ENCODE peak calls at places on chromosomes 4 and X, in four cellular contexts. One of them, this sample, is unnamed.

GRCh38 chr4:25180524-25181131 is 20.4 kb upstream of the SEPSECS start:
- DNase-seq in Panc1: no peak
- DNase-seq in ovary: no peak
- DNase-seq in endodermal cell: no peak
- DNase-seq in this sample: no peak

GRCh38 chr4:56468097-56468422 is 643 bp downstream of the SRP72 start:
- DNase-seq in Panc1: no peak
- DNase-seq in ovary: no peak
- DNase-seq in endodermal cell: peak; percentile 73
- DNase-seq in this sample: peak; percentile 55

GRCh38 chrX:153769158-153769864 is 5.3 kb downstream of the PLXNB3 start:
- DNase-seq in Panc1: no peak
- DNase-seq in ovary: no peak
- DNase-seq in endodermal cell: peak; percentile 29
- DNase-seq in this sample: no peak

GRCh38 chrX:118976599-118977340 is 2.4 kb downstream of the LONRF3 start:
- DNase-seq in Panc1: no peak
- DNase-seq in ovary: peak; percentile 34
- DNase-seq in endodermal cell: peak; percentile 54
- DNase-seq in this sample: peak; percentile 81

GRCh38 chrX:19237919-19238318 is 105.8 kb upstream of the PDHA1 start:
- DNase-seq in Panc1: no peak
- DNase-seq in ovary: no peak
- DNase-seq in endodermal cell: no peak
- DNase-seq in this sample: no peak

GRCh38 chrX:68183612-68184214 is 249.6 kb downstream of the OPHN1 start:
- DNase-seq in Panc1: no peak
- DNase-seq in ovary: no peak
- DNase-seq in endodermal cell: no peak
- DNase-seq in this sample: no peak

GRCh38 chr4:40055379-40055872 is 1.2 kb upstream of the N4BP2 start:
- DNase-seq in Panc1: no peak
- DNase-seq in ovary: no peak
- DNase-seq in endodermal cell: no peak
- DNase-seq in this sample: no peak

GRCh38 chrX:54043696-54044125 is 562 bp downstream of the PHF8 start:
- DNase-seq in Panc1: no peak
- DNase-seq in ovary: peak; percentile 35
- DNase-seq in endodermal cell: peak; percentile 75
- DNase-seq in this sample: no peak

GRCh38 chr4:8727131-8727530 is 134.6 kb downstream of the CPZ start:
- DNase-seq in Panc1: no peak
- DNase-seq in ovary: peak; percentile 1
- DNase-seq in endodermal cell: peak; percentile 33
- DNase-seq in this sample: peak; percentile 22

GRCh38 chr4:117529401-117529800 is 444.0 kb upstream of the TRAM1L1 start:
- DNase-seq in Panc1: no peak
- DNase-seq in ovary: no peak
- DNase-seq in endodermal cell: no peak
- DNase-seq in this sample: no peak

GRCh38 chr4:80471701-80472100 is 136.2 kb downstream of the CFAP299 start:
- DNase-seq in Panc1: no peak
- DNase-seq in ovary: no peak
- DNase-seq in endodermal cell: peak; percentile 83
- DNase-seq in this sample: peak; percentile 61

GRCh38 chr4:150971901-150972300 is 43.2 kb downstream of the LRBA start:
- DNase-seq in Panc1: no peak
- DNase-seq in ovary: no peak
- DNase-seq in endodermal cell: no peak
- DNase-seq in this sample: no peak

GRCh38 chrX:101117701-101118100 is 19.7 kb downstream of the CENPI start:
- DNase-seq in Panc1: no peak
- DNase-seq in ovary: no peak
- DNase-seq in endodermal cell: no peak
- DNase-seq in this sample: no peak

GRCh38 chrX:102746134-102746584 is 25.6 kb downstream of the GPRASP3 start:
- DNase-seq in Panc1: no peak
- DNase-seq in ovary: peak; percentile 41
- DNase-seq in endodermal cell: peak; percentile 74
- DNase-seq in this sample: peak; percentile 39

GRCh38 chr4:36332023-36332781 is 50.8 kb downstream of the DTHD1 start:
- DNase-seq in Panc1: no peak
- DNase-seq in ovary: no peak
- DNase-seq in endodermal cell: no peak
- DNase-seq in this sample: no peak

GRCh38 chr4:67346654-67347053 is 198.6 kb downstream of the CENPC start:
- DNase-seq in Panc1: no peak
- DNase-seq in ovary: no peak
- DNase-seq in endodermal cell: no peak
- DNase-seq in this sample: no peak

GRCh38 chrX:73390628-73391567 is 56.0 kb upstream of the CDX4 start:
- DNase-seq in Panc1: no peak
- DNase-seq in ovary: no peak
- DNase-seq in endodermal cell: no peak
- DNase-seq in this sample: peak; percentile 71

GRCh38 chr4:167020410-167020809 is 213.9 kb downstream of the SPOCK3 start:
- DNase-seq in Panc1: no peak
- DNase-seq in ovary: no peak
- DNase-seq in endodermal cell: peak; percentile 71
- DNase-seq in this sample: no peak

GRCh38 chrX:23578079-23578478 is 89.2 kb upstream of the PRDX4 start:
- DNase-seq in Panc1: no peak
- DNase-seq in ovary: no peak
- DNase-seq in endodermal cell: no peak
- DNase-seq in this sample: no peak

GRCh38 chr4:45004847-45005565 is 278.6 kb upstream of the GNPDA2 start:
- DNase-seq in Panc1: no peak
- DNase-seq in ovary: no peak
- DNase-seq in endodermal cell: no peak
- DNase-seq in this sample: no peak

GRCh38 chrX:73262991-73263390 is 48.3 kb upstream of the NAP1L2 start:
- DNase-seq in Panc1: no peak
- DNase-seq in ovary: no peak
- DNase-seq in endodermal cell: no peak
- DNase-seq in this sample: no peak

GRCh38 chr4:188812644-188813043 is 673.4 kb downstream of the TRIML1 start:
- DNase-seq in Panc1: no peak
- DNase-seq in ovary: no peak
- DNase-seq in endodermal cell: no peak
- DNase-seq in this sample: no peak

GRCh38 chr4:37661643-37662221 is 24.4 kb downstream of the RELL1 start:
- DNase-seq in Panc1: no peak
- DNase-seq in ovary: no peak
- DNase-seq in endodermal cell: no peak
- DNase-seq in this sample: no peak

GRCh38 chrX:103918584-103919335 is 43.7 kb upstream of the TMSB15B start:
- DNase-seq in Panc1: no peak
- DNase-seq in ovary: peak; percentile 53
- DNase-seq in endodermal cell: peak; percentile 94
- DNase-seq in this sample: peak; percentile 57

GRCh38 chrX:101759000-101759399 is 99.3 kb upstream of the ARMCX2 start:
- DNase-seq in Panc1: no peak
- DNase-seq in ovary: no peak
- DNase-seq in endodermal cell: peak; percentile 85
- DNase-seq in this sample: no peak

GRCh38 chr4:121064482-121064881 is 7.9 kb downstream of the NDNF start:
- DNase-seq in Panc1: no peak
- DNase-seq in ovary: no peak
- DNase-seq in endodermal cell: no peak
- DNase-seq in this sample: no peak

GRCh38 chrX:129108936-129109335 is 414.4 kb downstream of the SMARCA1 start:
- DNase-seq in Panc1: no peak
- DNase-seq in ovary: no peak
- DNase-seq in endodermal cell: no peak
- DNase-seq in this sample: no peak

GRCh38 chrX:110914281-110914680 is 118.7 kb upstream of the CHRDL1 start:
- DNase-seq in Panc1: no peak
- DNase-seq in ovary: no peak
- DNase-seq in endodermal cell: no peak
- DNase-seq in this sample: no peak

GRCh38 chrX:42422961-42423360 is 355.0 kb downstream of the PPP1R2C start:
- DNase-seq in Panc1: no peak
- DNase-seq in ovary: no peak
- DNase-seq in endodermal cell: no peak
- DNase-seq in this sample: no peak

GRCh38 chr4:92305148-92305877 is 1.5 kb downstream of the GRID2 start:
- DNase-seq in Panc1: no peak
- DNase-seq in ovary: peak; percentile 46
- DNase-seq in endodermal cell: peak; percentile 98
- DNase-seq in this sample: peak; percentile 58

GRCh38 chrX:136767104-136767941 is 13.4 kb downstream of the ARHGEF6 start:
- DNase-seq in Panc1: no peak
- DNase-seq in ovary: peak; percentile 57
- DNase-seq in endodermal cell: peak; percentile 84
- DNase-seq in this sample: peak; percentile 75

GRCh38 chr4:78268607-78269006 is 211.5 kb downstream of the FRAS1 start:
- DNase-seq in Panc1: no peak
- DNase-seq in ovary: no peak
- DNase-seq in endodermal cell: no peak
- DNase-seq in this sample: no peak

GRCh38 chrX:88603237-88603636 is 143.8 kb upstream of the CPXCR1 start:
- DNase-seq in Panc1: no peak
- DNase-seq in ovary: no peak
- DNase-seq in endodermal cell: peak; percentile 60
- DNase-seq in this sample: no peak

GRCh38 chrX:134601240-134601639 is 57.0 kb downstream of the PLAC1 start:
- DNase-seq in Panc1: no peak
- DNase-seq in ovary: no peak
- DNase-seq in endodermal cell: no peak
- DNase-seq in this sample: no peak

GRCh38 chr4:158090323-158090722 is 82.5 kb downstream of the GASK1B start:
- DNase-seq in Panc1: no peak
- DNase-seq in ovary: peak; percentile 44
- DNase-seq in endodermal cell: no peak
- DNase-seq in this sample: no peak
- H3K27ac ChIP-seq in Panc1: no peak overlapping the region
- H3K27ac ChIP-seq in ovary: no peak overlapping the region
- H3K27ac ChIP-seq in endodermal cell: no peak overlapping the region
- H3K27ac ChIP-seq in this sample: no peak overlapping the region

GRCh38 chrX:30898886-30899285 is 9.8 kb upstream of the TAB3 start:
- DNase-seq in Panc1: no peak
- DNase-seq in ovary: no peak
- DNase-seq in endodermal cell: no peak
- DNase-seq in this sample: no peak
- H3K4me1 ChIP-seq in Panc1: no peaks in the 10 kb centered on the region
- H3K4me1 ChIP-seq in ovary: no peaks in the 10 kb centered on the region
- H3K4me1 ChIP-seq in endodermal cell: no peaks in the 10 kb centered on the region
- H3K4me1 ChIP-seq in this sample: no peaks in the 10 kb centered on the region

DNA sequence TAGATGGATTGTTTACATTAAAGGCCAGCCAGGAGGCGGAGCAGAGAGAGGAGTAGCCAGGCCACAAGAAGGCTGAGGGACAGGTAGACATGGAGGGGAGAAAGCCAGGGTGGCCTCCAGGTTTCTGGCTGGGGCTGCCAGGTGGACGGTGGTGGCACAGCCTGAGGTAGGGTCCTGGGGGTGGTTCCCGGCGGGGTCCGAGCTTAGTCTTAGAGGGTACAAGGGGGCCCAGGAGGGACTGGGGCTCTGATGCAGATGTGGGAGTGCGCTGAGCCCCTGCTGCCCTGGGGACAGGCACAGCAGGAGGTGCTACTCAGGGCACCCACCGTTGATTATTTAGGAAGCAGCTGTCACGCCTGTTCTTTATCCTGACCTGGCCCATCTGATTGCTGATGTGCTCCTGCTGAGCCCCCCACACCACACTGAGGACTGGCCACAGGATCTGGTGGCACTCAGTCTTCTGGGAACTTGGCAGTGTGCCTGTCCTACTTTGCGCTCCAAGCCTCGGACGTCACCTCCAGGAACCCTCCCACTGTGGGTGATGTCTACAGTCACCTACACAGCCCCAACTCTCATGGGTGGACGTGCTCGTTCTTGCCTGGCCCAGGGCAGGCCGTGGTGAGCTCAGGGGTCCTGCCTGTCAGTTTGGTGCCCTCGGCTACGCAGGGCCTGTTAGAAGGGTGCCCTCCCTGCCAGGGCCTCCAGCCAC is 11.9 kb downstream of the WFS1 start:
- DNase-seq in Panc1: no peak
- DNase-seq in ovary: no peak
- DNase-seq in endodermal cell: no peak
- DNase-seq in this sample: no peak
- H3K27ac ChIP-seq in Panc1: no peak overlapping the region
- H3K27ac ChIP-seq in ovary: peak overlapping the region; percentile 86
- H3K27ac ChIP-seq in endodermal cell: no peak overlapping the region
- H3K27ac ChIP-seq in this sample: no peak overlapping the region

DNA sequence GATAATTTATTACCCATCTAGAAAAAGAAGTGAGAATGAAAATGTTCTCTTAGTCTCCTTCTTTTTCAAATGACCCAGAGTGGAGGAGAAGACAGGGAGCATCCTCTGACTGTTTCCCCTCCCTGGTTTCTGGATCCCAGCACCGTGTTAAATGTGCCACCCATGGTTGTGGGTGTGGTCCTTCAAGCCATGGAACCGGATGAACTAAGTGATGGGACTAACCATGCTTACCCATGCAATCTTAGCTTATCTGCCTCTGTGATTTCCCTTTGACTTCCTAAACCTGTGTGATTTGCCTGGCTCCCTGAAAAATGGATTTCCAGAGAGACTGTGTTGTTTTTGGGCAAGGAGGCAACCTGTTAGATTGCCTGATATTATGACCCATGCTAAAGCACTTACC is 437.1 kb downstream of the MAGEB5 start:
- DNase-seq in Panc1: no peak
- DNase-seq in ovary: no peak
- DNase-seq in endodermal cell: no peak
- DNase-seq in this sample: no peak
- H3K4me1 ChIP-seq in Panc1: no peaks in the 10 kb centered on the region
- H3K4me1 ChIP-seq in ovary: no peaks in the 10 kb centered on the region
- H3K4me1 ChIP-seq in endodermal cell: no peaks in the 10 kb centered on the region
- H3K4me1 ChIP-seq in this sample: no peaks in the 10 kb centered on the region

DNA sequence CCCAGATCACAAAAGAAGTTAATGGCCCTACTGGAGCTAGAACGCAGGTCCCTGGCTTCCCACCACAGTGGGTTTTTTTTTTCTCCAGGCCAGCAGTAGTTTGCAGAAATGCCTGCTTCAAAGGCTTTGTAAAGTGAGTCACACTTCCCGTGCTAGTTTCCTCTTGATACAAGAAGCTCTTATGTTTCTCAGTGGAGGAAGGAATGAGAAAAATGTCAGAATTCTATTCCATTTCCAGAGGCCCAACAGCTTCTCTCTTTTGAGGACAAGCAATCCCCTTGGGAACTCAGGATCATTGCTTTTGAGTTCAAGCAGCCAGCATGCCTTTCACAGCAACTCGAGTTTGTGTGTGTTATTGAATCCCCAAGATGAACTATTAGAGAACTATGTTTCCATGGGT is 134.3 kb downstream of the GUCY2F start:
- DNase-seq in Panc1: no peak
- DNase-seq in ovary: no peak
- DNase-seq in endodermal cell: peak; percentile 55
- DNase-seq in this sample: no peak
- H3K27ac ChIP-seq in Panc1: no peak overlapping the region
- H3K27ac ChIP-seq in ovary: no peak overlapping the region
- H3K27ac ChIP-seq in endodermal cell: no peak overlapping the region
- H3K27ac ChIP-seq in this sample: no peak overlapping the region

GRCh38 chr4:4333265-4333706 is 43.2 kb downstream of the ZBTB49 start:
- DNase-seq in Panc1: no peak
- DNase-seq in ovary: peak; percentile 48
- DNase-seq in endodermal cell: no peak
- DNase-seq in this sample: no peak
- H3K4me1 ChIP-seq in Panc1: no peaks in the 10 kb centered on the region
- H3K4me1 ChIP-seq in ovary: no peaks in the 10 kb centered on the region
- H3K4me1 ChIP-seq in endodermal cell: no peaks in the 10 kb centered on the region
- H3K4me1 ChIP-seq in this sample: no peaks in the 10 kb centered on the region

This sample was measured in right lobe of liver.